ENCODE peak calls at places on chromosomes 1 and 21, in four cellular contexts. One of them, this sample, is unnamed. For H3K4me1, the result is how much of the 10 kb centered on the place peaks cover.

GRCh38 chr1:157138220-157139124 is at the start of gene ETV3:
- DNase-seq in GM12878: peak
- DNase-seq in K562: peak
- DNase-seq in HepG2: peak
- DNase-seq in this sample: peak

GRCh38 chr1:202129453-202130274 is 6.9 kb downstream of the GPR37L1 start:
- DNase-seq in GM12878: no peak
- DNase-seq in K562: no peak
- DNase-seq in HepG2: no peak
- DNase-seq in this sample: no peak

GRCh38 chr1:16718908-16719533 is 21.3 kb upstream of the RNU1-4 start:
- DNase-seq in GM12878: no peak
- DNase-seq in K562: peak
- DNase-seq in HepG2: no peak
- DNase-seq in this sample: no peak

GRCh38 chr1:69523032-69523431 is 44.7 kb upstream of the LRRC7 start:
- DNase-seq in GM12878: no peak
- DNase-seq in K562: no peak
- DNase-seq in HepG2: no peak
- DNase-seq in this sample: no peak

GRCh38 chr1:29513357-29513756 is 277.0 kb downstream of the PTPRU start:
- DNase-seq in GM12878: peak
- DNase-seq in K562: peak
- DNase-seq in HepG2: peak
- DNase-seq in this sample: peak

GRCh38 chr1:81149649-81150335 is 650.9 kb upstream of the ADGRL2 start:
- DNase-seq in GM12878: no peak
- DNase-seq in K562: no peak
- DNase-seq in HepG2: no peak
- DNase-seq in this sample: no peak

GRCh38 chr1:160641323-160642280 is 5.2 kb downstream of the SLAMF1 start:
- DNase-seq in GM12878: no peak
- DNase-seq in K562: no peak
- DNase-seq in HepG2: no peak
- DNase-seq in this sample: no peak

GRCh38 chr1:11929849-11930248 is 3.6 kb upstream of the KIAA2013 start:
- DNase-seq in GM12878: no peak
- DNase-seq in K562: no peak
- DNase-seq in HepG2: peak
- DNase-seq in this sample: no peak

GRCh38 chr21:27301216-27301615 is 334.3 kb upstream of the ADAMTS5 start:
- DNase-seq in GM12878: no peak
- DNase-seq in K562: no peak
- DNase-seq in HepG2: no peak
- DNase-seq in this sample: no peak

GRCh38 chr1:44636711-44637589 is 37.3 kb downstream of the TMEM53 start:
- DNase-seq in GM12878: no peak
- DNase-seq in K562: no peak
- DNase-seq in HepG2: no peak
- DNase-seq in this sample: no peak

GRCh38 chr1:233662503-233663105 is 48.7 kb downstream of the KCNK1 start:
- DNase-seq in GM12878: no peak
- DNase-seq in K562: no peak
- DNase-seq in HepG2: no peak
- DNase-seq in this sample: no peak

GRCh38 chr1:207841318-207841717 is 69.6 kb downstream of the CD34 start:
- DNase-seq in GM12878: no peak
- DNase-seq in K562: no peak
- DNase-seq in HepG2: no peak
- DNase-seq in this sample: peak

GRCh38 chr1:151612506-151613274 is 840 bp downstream of the SNX27 start:
- DNase-seq in GM12878: no peak
- DNase-seq in K562: peak
- DNase-seq in HepG2: no peak
- DNase-seq in this sample: peak

GRCh38 chr21:42574234-42575027 is 60.8 kb downstream of the SLC37A1 start:
- DNase-seq in GM12878: no peak
- DNase-seq in K562: peak
- DNase-seq in HepG2: peak
- DNase-seq in this sample: no peak

GRCh38 chr1:221517961-221518360 is 223.9 kb downstream of the DUSP10 start:
- DNase-seq in GM12878: no peak
- DNase-seq in K562: no peak
- DNase-seq in HepG2: no peak
- DNase-seq in this sample: no peak

GRCh38 chr1:81044708-81045107 is 756.0 kb upstream of the ADGRL2 start:
- DNase-seq in GM12878: no peak
- DNase-seq in K562: no peak
- DNase-seq in HepG2: no peak
- DNase-seq in this sample: no peak

GRCh38 chr21:29095203-29095602 is 21.8 kb upstream of the CCT8 start:
- DNase-seq in GM12878: no peak
- DNase-seq in K562: no peak
- DNase-seq in HepG2: no peak
- DNase-seq in this sample: no peak

GRCh38 chr1:41482906-41483895 is 1.3 kb downstream of the EDN2 start:
- DNase-seq in GM12878: no peak
- DNase-seq in K562: no peak
- DNase-seq in HepG2: no peak
- DNase-seq in this sample: no peak

GRCh38 chr1:30242178-30242577 is 481.2 kb downstream of the MATN1 start:
- DNase-seq in GM12878: no peak
- DNase-seq in K562: no peak
- DNase-seq in HepG2: no peak
- DNase-seq in this sample: no peak

GRCh38 chr1:94514095-94514727 is 27.3 kb downstream of the F3 start:
- DNase-seq in GM12878: no peak
- DNase-seq in K562: no peak
- DNase-seq in HepG2: peak
- DNase-seq in this sample: peak

GRCh38 chr21:45499201-45499750 is 43.0 kb downstream of the SLC19A1 start:
- DNase-seq in GM12878: no peak
- DNase-seq in K562: no peak
- DNase-seq in HepG2: no peak
- DNase-seq in this sample: no peak

GRCh38 chr21:26784974-26785373 is 60.2 kb downstream of the ADAMTS1 start:
- DNase-seq in GM12878: no peak
- DNase-seq in K562: no peak
- DNase-seq in HepG2: no peak
- DNase-seq in this sample: no peak

GRCh38 chr1:93013311-93014091 is 52.2 kb upstream of the DIPK1A start:
- DNase-seq in GM12878: no peak
- DNase-seq in K562: no peak
- DNase-seq in HepG2: no peak
- DNase-seq in this sample: no peak

GRCh38 chr1:114369930-114370329 is 141.1 kb downstream of the TRIM33 start:
- DNase-seq in GM12878: no peak
- DNase-seq in K562: no peak
- DNase-seq in HepG2: no peak
- DNase-seq in this sample: no peak

GRCh38 chr1:33327587-33328325 is 6.9 kb upstream of the A3GALT2 start:
- DNase-seq in GM12878: no peak
- DNase-seq in K562: no peak
- DNase-seq in HepG2: no peak
- DNase-seq in this sample: no peak

GRCh38 chr1:154485106-154485505 is 16.9 kb upstream of the TDRD10 start:
- DNase-seq in GM12878: no peak
- DNase-seq in K562: no peak
- DNase-seq in HepG2: no peak
- DNase-seq in this sample: no peak

GRCh38 chr1:204464174-204464573 is 30.4 kb downstream of the PIK3C2B start:
- DNase-seq in GM12878: no peak
- DNase-seq in K562: no peak
- DNase-seq in HepG2: no peak
- DNase-seq in this sample: no peak

GRCh38 chr1:175599212-175599681 is 144.1 kb downstream of the TNR start:
- DNase-seq in GM12878: no peak
- DNase-seq in K562: no peak
- DNase-seq in HepG2: no peak
- DNase-seq in this sample: peak

GRCh38 chr21:15112858-15113257 is 48.1 kb upstream of the NRIP1 start:
- DNase-seq in GM12878: no peak
- DNase-seq in K562: no peak
- DNase-seq in HepG2: no peak
- DNase-seq in this sample: no peak
- TF ChIP-seq JUNB in GM12878: no peak
- TF ChIP-seq JUNB in K562: no peak
- TF ChIP-seq JUNB in HepG2: no peak
- TF ChIP-seq JUNB in this sample: no peak

GRCh38 chr1:213387380-213388015 is 336.5 kb downstream of the RPS6KC1 start:
- DNase-seq in GM12878: no peak
- DNase-seq in K562: no peak
- DNase-seq in HepG2: peak
- DNase-seq in this sample: no peak

GRCh38 chr1:213385806-213386324 is 334.8 kb downstream of the RPS6KC1 start:
- DNase-seq in GM12878: no peak
- DNase-seq in K562: no peak
- DNase-seq in HepG2: peak
- DNase-seq in this sample: no peak

GRCh38 chr1:213385201-213385600 is 334.2 kb downstream of the RPS6KC1 start:
- DNase-seq in GM12878: no peak
- DNase-seq in K562: no peak
- DNase-seq in HepG2: no peak
- DNase-seq in this sample: no peak

GRCh38 chr1:213389061-213389581 is 338.1 kb downstream of the RPS6KC1 start:
- DNase-seq in GM12878: no peak
- DNase-seq in K562: no peak
- DNase-seq in HepG2: no peak
- DNase-seq in this sample: no peak

DNA sequence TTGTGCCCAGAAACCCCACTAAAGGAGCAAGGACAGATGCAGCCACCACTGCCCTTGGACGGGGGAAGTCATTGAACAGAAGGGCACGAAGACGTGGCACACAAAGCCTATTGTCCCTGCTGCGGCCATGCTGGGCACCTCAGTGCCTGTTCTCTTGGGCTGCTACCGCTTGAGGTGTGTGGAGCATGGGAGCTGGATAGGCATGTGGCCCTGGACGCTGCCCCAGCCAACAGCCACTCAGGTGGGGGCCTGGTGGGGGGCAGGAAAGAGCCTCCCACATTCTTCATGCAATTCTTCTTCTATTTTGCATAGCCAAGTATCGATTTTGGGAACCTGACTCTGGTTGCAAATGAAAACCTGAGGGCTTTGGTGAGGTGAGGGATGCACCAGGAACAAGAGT is 337.2 kb downstream of the RPS6KC1 start:
- DNase-seq in GM12878: no peak
- DNase-seq in K562: no peak
- DNase-seq in HepG2: no peak
- DNase-seq in this sample: no peak
- H2AFZ ChIP-seq in GM12878: no peak
- H2AFZ ChIP-seq in K562: no peak
- H2AFZ ChIP-seq in HepG2: no peak
- H2AFZ ChIP-seq in this sample: no peak

GRCh38 chr21:41425954-41426655 is at the start of gene MX1:
- DNase-seq in GM12878: peak
- DNase-seq in K562: no peak
- DNase-seq in HepG2: peak
- DNase-seq in this sample: peak

GRCh38 chr21:41428847-41429246 is 2.8 kb downstream of the MX1 start:
- DNase-seq in GM12878: no peak
- DNase-seq in K562: no peak
- DNase-seq in HepG2: no peak
- DNase-seq in this sample: no peak

GRCh38 chr21:41426656-41427311 is 745 bp downstream of the MX1 start:
- DNase-seq in GM12878: no peak
- DNase-seq in K562: no peak
- DNase-seq in HepG2: no peak
- DNase-seq in this sample: peak

GRCh38 chr21:41428311-41428710 is 2.3 kb downstream of the MX1 start:
- DNase-seq in GM12878: no peak
- DNase-seq in K562: no peak
- DNase-seq in HepG2: no peak
- DNase-seq in this sample: no peak

GRCh38 chr21:41427556-41427955 is 1.5 kb downstream of the MX1 start:
- DNase-seq in GM12878: no peak
- DNase-seq in K562: no peak
- DNase-seq in HepG2: no peak
- DNase-seq in this sample: no peak
- H3K4me1 ChIP-seq in GM12878: half or more
- H3K4me1 ChIP-seq in K562: under half
- H3K4me1 ChIP-seq in HepG2: under half
- H3K4me1 ChIP-seq in this sample: under half

DNA sequence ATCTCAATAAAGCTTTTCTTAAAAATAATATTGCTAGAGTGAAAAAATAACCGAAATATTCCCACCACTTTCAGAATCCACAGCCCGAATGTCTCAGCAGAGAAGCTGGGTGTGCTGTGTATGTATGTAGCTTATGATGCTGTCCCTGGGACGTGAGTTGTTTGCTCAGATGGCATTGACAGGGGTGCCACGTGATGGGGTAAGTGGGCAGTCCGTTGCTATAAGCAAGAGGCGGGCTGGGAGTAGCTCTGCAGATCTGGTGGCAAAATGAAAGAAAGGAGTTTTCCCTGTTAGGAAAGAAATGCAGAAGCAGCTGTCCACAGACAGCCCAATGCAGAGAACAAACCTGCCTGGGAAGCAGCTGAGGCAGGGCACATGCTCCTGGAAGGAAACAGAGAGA is 3.8 kb upstream of the FAM20B start:
- DNase-seq in GM12878: no peak
- DNase-seq in K562: no peak
- DNase-seq in HepG2: peak
- DNase-seq in this sample: no peak
- TF ChIP-seq JUNB in GM12878: no peak
- TF ChIP-seq JUNB in K562: no peak
- TF ChIP-seq JUNB in HepG2: no peak
- TF ChIP-seq JUNB in this sample: no peak